ENCODE peak calls at places on chromosome 16, in five cellular contexts. X is MM.1S, V is foreskin fibroblast, D is breast epithelium, T is omental fat pad. Z is an unnamed sample.

GRCh38 chr16:84526794-84527485 is 22.5 kb upstream of the MEAK7 start:
- DNase-seq in X (no peak), V (peak; percentile 44), D (no peak), T (no peak), Z (no peak)

GRCh38 chr16:89241187-89242003 is 23.9 kb downstream of the ZNF778 start:
- DNase-seq in X (peak; percentile 56), V (peak; percentile 64), D (peak; percentile 67), T (no peak), Z (peak; percentile 84)

GRCh38 chr16:23948949-23949392 is 113.2 kb downstream of the PRKCB start:
- DNase-seq in X (no peak), V (no peak), D (no peak), T (no peak), Z (no peak)

GRCh38 chr16:80689487-80689886 is 114.9 kb downstream of the CDYL2 start:
- DNase-seq in X (no peak), V (no peak), D (no peak), T (no peak), Z (no peak)

GRCh38 chr16:28217326-28217725 is 5.6 kb upstream of the XPO6 start:
- DNase-seq in X (no peak), V (no peak), D (no peak), T (no peak), Z (no peak)

GRCh38 chr16:23907903-23908302 is 72.1 kb downstream of the PRKCB start:
- DNase-seq in X (no peak), V (no peak), D (no peak), T (no peak), Z (no peak)

GRCh38 chr16:74726736-74727135 is 26.1 kb upstream of the MLKL start:
- DNase-seq in X (peak; percentile 18), V (no peak), D (no peak), T (no peak), Z (no peak)

GRCh38 chr16:66608241-66609138 is 4.0 kb downstream of the CMTM3 start:
- DNase-seq in X (peak; percentile 88), V (peak; percentile 79), D (peak; percentile 89), T (peak; percentile 71), Z (peak; percentile 88)

GRCh38 chr16:14309906-14310305 is 238.8 kb downstream of the MRTFB start:
- DNase-seq in X (no peak), V (peak; percentile 64), D (no peak), T (no peak), Z (no peak)

GRCh38 chr16:49788936-49789335 is 67.0 kb downstream of the ZNF423 start:
- DNase-seq in X (no peak), V (no peak), D (no peak), T (no peak), Z (no peak)

GRCh38 chr16:9225527-9226316 is 134.3 kb downstream of the HAPSTR1 start:
- DNase-seq in X (no peak), V (no peak), D (no peak), T (no peak), Z (peak; percentile 25)

GRCh38 chr16:66440271-66440802 is 13.2 kb downstream of the BEAN1 start:
- DNase-seq in X (no peak), V (no peak), D (no peak), T (no peak), Z (no peak)

GRCh38 chr16:70395345-70395901 is 43.5 kb downstream of the ST3GAL2 start:
- DNase-seq in X (peak; percentile 64), V (no peak), D (peak; percentile 65), T (no peak), Z (peak; percentile 81)

GRCh38 chr16:10788665-10789064 is 29.9 kb downstream of the TVP23A start:
- DNase-seq in X (no peak), V (no peak), D (no peak), T (no peak), Z (no peak)

GRCh38 chr16:82070656-82071369 is 35.8 kb downstream of the HSD17B2 start:
- DNase-seq in X (no peak), V (peak; percentile 86), D (no peak), T (no peak), Z (no peak)

GRCh38 chr16:5058476-5058875 is 7.3 kb downstream of the C16orf89 start:
- DNase-seq in X (no peak), V (no peak), D (no peak), T (no peak), Z (peak; percentile 1)

GRCh38 chr16:14364386-14365199 is 265.5 kb downstream of the PARN start:
- DNase-seq in X (no peak), V (no peak), D (no peak), T (no peak), Z (no peak)

GRCh38 chr16:82990155-82990554 is 363.4 kb downstream of the CDH13 start:
- DNase-seq in X (no peak), V (peak; percentile 51), D (no peak), T (no peak), Z (no peak)

GRCh38 chr16:57354311-57354710 is 4.3 kb upstream of the CCL22 start:
- DNase-seq in X (no peak), V (no peak), D (no peak), T (no peak), Z (no peak)

GRCh38 chr16:8863594-8864424 is 5.0 kb downstream of the CARHSP1 start:
- DNase-seq in X (no peak), V (no peak), D (no peak), T (no peak), Z (no peak)

GRCh38 chr16:21145738-21146137 is 4.9 kb downstream of the DNAH3 start:
- DNase-seq in X (no peak), V (no peak), D (no peak), T (no peak), Z (no peak)

GRCh38 chr16:60107920-60108319 is 1373.8 kb upstream of the GOT2 start:
- DNase-seq in X (no peak), V (no peak), D (no peak), T (no peak), Z (no peak)

GRCh38 chr16:57167951-57168350 is 17.9 kb downstream of the PSME3IP1 start:
- DNase-seq in X (peak; percentile 69), V (peak; percentile 61), D (no peak), T (no peak), Z (peak; percentile 59)

GRCh38 chr16:81695431-81695890 is 83.6 kb upstream of the PLCG2 start:
- DNase-seq in X (no peak), V (no peak), D (no peak), T (no peak), Z (no peak)

GRCh38 chr16:6016530-6017184 is 919.1 kb upstream of the EEF2KMT start:
- DNase-seq in X (peak; percentile 72), V (peak; percentile 1), D (no peak), T (no peak), Z (peak; percentile 26)

GRCh38 chr16:84071151-84071550 is 28.6 kb upstream of the SLC38A8 start:
- DNase-seq in X (no peak), V (no peak), D (no peak), T (no peak), Z (no peak)

DNA sequence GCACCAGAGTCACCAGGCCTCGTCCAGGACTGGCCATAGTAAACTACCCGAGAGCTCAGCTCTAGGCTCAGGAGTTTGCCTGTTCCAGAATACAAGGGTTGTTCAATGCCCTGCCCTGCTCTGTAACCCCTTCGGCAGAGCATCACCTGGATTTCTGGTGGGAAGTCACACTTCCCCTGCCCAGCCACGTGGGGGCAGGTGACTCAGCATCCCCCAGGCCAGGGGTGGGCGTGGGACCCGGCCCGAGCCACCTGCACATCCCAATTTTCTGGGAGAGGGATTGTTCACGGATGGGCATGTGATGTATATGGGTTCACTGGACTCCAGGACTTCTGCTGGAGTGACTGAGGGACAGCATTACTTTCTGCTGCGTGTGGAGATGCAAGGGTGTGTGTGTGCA is 25.8 kb downstream of the COX4I1 start:
- DNase-seq in X (no peak), V (no peak), D (no peak), T (no peak), Z (no peak)
- TF ChIP-seq CTCF in X (peak; percentile 15), V (no peak), D (no peak), T (no peak), Z (peak; percentile 11)

GRCh38 chr16:31714899-31715504 is 158.6 kb upstream of the ZNF267 start:
- DNase-seq in X (no peak), V (no peak), D (no peak), T (no peak), Z (peak; percentile 23)
- TF ChIP-seq CTCF in X (no peak), V (no peak), D (no peak), T (no peak), Z (no peak)

DNA sequence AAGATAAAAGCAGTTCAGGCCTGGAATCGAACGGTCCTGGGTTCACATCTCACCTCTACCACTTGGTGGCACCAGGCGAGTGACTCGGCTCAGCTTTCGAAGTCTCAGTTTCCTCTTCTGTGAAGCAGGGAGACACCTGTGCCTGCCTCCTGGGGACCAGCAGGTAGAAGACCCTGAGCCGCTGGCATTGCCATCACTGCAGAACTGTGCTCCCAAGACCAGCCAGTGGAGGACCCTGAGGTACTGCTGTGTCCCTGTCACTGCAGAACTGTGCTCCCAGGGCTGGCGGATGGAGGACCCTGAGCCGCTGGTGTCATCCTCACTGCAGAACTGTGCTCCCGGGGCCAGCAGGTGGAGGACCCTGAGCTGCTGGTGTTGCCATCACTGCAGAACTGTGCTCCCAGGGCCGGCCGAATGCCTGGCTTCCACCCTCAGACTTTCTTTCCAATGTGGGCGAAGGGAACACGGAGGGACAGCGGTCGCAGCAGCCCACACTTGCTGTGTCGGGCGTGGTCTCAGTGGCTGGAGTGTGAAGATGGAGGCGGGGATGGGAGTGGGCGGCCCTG is 8.7 kb upstream of the SLC7A5 start:
- DNase-seq in X (no peak), V (no peak), D (no peak), T (no peak), Z (peak; percentile 39)
- TF ChIP-seq CTCF in X (peak; percentile 4), V (peak; percentile 17), D (no peak), T (no peak), Z (no peak)

GRCh38 chr16:2467301-2468141 is 3.6 kb upstream of the NTN3 start:
- DNase-seq in X (no peak), V (peak; percentile 71), D (peak; percentile 78), T (no peak), Z (peak; percentile 76)
- TF ChIP-seq CTCF in X (no peak), V (no peak), D (no peak), T (no peak), Z (no peak)

GRCh38 chr16:58494981-58495860 is 4.7 kb upstream of the NDRG4 start:
- DNase-seq in X (peak; percentile 98), V (peak; percentile 89), D (peak; percentile 49), T (no peak), Z (peak; percentile 88)
- TF ChIP-seq CTCF in X (peak; percentile 75), V (peak; percentile 74), D (peak; percentile 25), T (no peak), Z (peak; percentile 51)

GRCh38 chr16:86052926-86053325 is 154.0 kb downstream of the IRF8 start:
- DNase-seq in X (no peak), V (no peak), D (no peak), T (no peak), Z (no peak)

GRCh38 chr16:86052115-86052670 is 153.2 kb downstream of the IRF8 start:
- DNase-seq in X (no peak), V (no peak), D (no peak), T (no peak), Z (no peak)

GRCh38 chr16:86050111-86050510 is 151.1 kb downstream of the IRF8 start:
- DNase-seq in X (no peak), V (no peak), D (no peak), T (no peak), Z (no peak)

GRCh38 chr16:86050591-86051375 is 151.8 kb downstream of the IRF8 start:
- DNase-seq in X (no peak), V (no peak), D (no peak), T (no peak), Z (no peak)

GRCh38 chr16:86051376-86052114 is 152.6 kb downstream of the IRF8 start:
- DNase-seq in X (no peak), V (no peak), D (no peak), T (no peak), Z (no peak)
- TF ChIP-seq CTCF in X (no peak), V (no peak), D (no peak), T (no peak), Z (no peak)

Z was measured in GM20000.